ENCODE peak calls at places on chromosome 16, in seven cellular contexts. K is PC-9; M is fibroblast of lung; T is psoas muscle; J is endothelial cell of umbilical vein; C is left ventricle myocardium inferior; Q is naive thymus-derived CD4-positive, alpha-beta T cell. E is an unnamed sample.

GRCh38 chr16:51306116-51306515 is 155.0 kb upstream of the SALL1 start:
- DNase-seq in K (no peak), M (no peak), Q (no peak), T (no peak), J (no peak), C (no peak), E (no peak)

GRCh38 chr16:65722429-65722828 is 600.6 kb upstream of the CDH11 start:
- DNase-seq in M (no peak), J (no peak), Q (no peak), T (no peak), C (no peak), K (no peak), E (no peak)

GRCh38 chr16:67528870-67529638 is 425 bp downstream of the RIPOR1 start:
- DNase-seq in K (peak), J (peak), M (peak), C (peak), T (no peak), Q (no peak), E (peak)

GRCh38 chr16:22727285-22728166 is 86.4 kb upstream of the HS3ST2 start:
- DNase-seq in M (no peak), Q (no peak), C (no peak), K (no peak), T (no peak), J (no peak), E (no peak)

GRCh38 chr16:66406534-66407368 is 20.3 kb upstream of the BEAN1 start:
- DNase-seq in C (peak), M (peak), Q (peak), J (peak), K (peak), T (peak), E (peak)

GRCh38 chr16:85982563-85982939 is 83.6 kb downstream of the IRF8 start:
- DNase-seq in J (no peak), C (peak), M (no peak), T (no peak), K (no peak), Q (no peak), E (no peak)

GRCh38 chr16:64866026-64866425 is 255.8 kb downstream of the CDH11 start:
- DNase-seq in K (no peak), J (no peak), M (peak), Q (no peak), C (no peak), T (no peak), E (no peak)

GRCh38 chr16:83300326-83300725 is 507.5 kb upstream of the HSBP1 start:
- DNase-seq in M (no peak), T (no peak), K (no peak), J (no peak), Q (no peak), C (no peak), E (no peak)

GRCh38 chr16:50909831-50910697 is 168.2 kb downstream of the CYLD start:
- DNase-seq in K (no peak), J (no peak), T (no peak), Q (no peak), C (no peak), M (no peak), E (no peak)

GRCh38 chr16:73010150-73010676 is 37.7 kb downstream of the ZFHX3 start:
- DNase-seq in J (peak), K (peak), Q (no peak), T (no peak), C (no peak), M (no peak), E (no peak)

GRCh38 chr16:49461517-49461951 is 87.9 kb downstream of the C16orf78 start:
- DNase-seq in T (no peak), C (no peak), M (no peak), Q (no peak), J (no peak), K (no peak), E (no peak)

GRCh38 chr16:80803341-80804060 is 897 bp downstream of the CDYL2 start:
- DNase-seq in Q (peak), J (peak), T (peak), C (peak), M (peak), K (no peak), E (peak)

GRCh38 chr16:53207810-53208752 is 153.3 kb downstream of the CHD9 start:
- DNase-seq in K (peak), Q (no peak), M (peak), C (no peak), J (peak), T (no peak), E (peak)

GRCh38 chr16:17377360-17378324 is 93.1 kb downstream of the XYLT1 start:
- DNase-seq in Q (no peak), C (no peak), J (no peak), M (peak), T (no peak), K (no peak), E (no peak)

GRCh38 chr16:58859958-58860669 is 126.0 kb upstream of the GOT2 start:
- DNase-seq in Q (no peak), M (no peak), K (no peak), T (no peak), C (no peak), J (no peak), E (no peak)

GRCh38 chr16:4323845-4324478 is 8.1 kb downstream of the GLIS2 start:
- DNase-seq in C (peak), M (peak), K (no peak), Q (no peak), T (peak), J (no peak), E (peak)

GRCh38 chr16:56191807-56192643 is 736 bp downstream of the GNAO1 start:
- DNase-seq in T (no peak), C (no peak), M (no peak), Q (no peak), J (no peak), K (no peak), E (peak)

GRCh38 chr16:1030381-1030901 is 42.1 kb upstream of the SSTR5 start:
- DNase-seq in K (no peak), C (no peak), J (no peak), M (no peak), T (no peak), Q (no peak), E (peak)

GRCh38 chr16:74505011-74505410 is 83.7 kb upstream of the CLEC18B start:
- DNase-seq in J (no peak), T (no peak), M (no peak), C (no peak), Q (no peak), K (no peak), E (no peak)

GRCh38 chr16:588639-588888 is 1.3 kb upstream of the RAB40C start:
- DNase-seq in J (peak), C (no peak), M (peak), T (no peak), K (peak), Q (no peak), E (peak)

GRCh38 chr16:31181102-31181830 is 1.3 kb downstream of the FUS start:
- DNase-seq in J (peak), C (peak), Q (no peak), M (peak), K (peak), T (peak), E (peak)

GRCh38 chr16:57677622-57678369 is 9.7 kb downstream of the ADGRG3 start:
- DNase-seq in Q (no peak), K (peak), T (no peak), M (no peak), C (peak), J (no peak), E (peak)

GRCh38 chr16:15509051-15509592 is 74.7 kb downstream of the BMERB1 start:
- DNase-seq in T (no peak), J (no peak), Q (no peak), M (peak), C (no peak), K (no peak), E (no peak)

GRCh38 chr16:19177111-19177747 is 9.2 kb downstream of the SYT17 start:
- DNase-seq in C (no peak), K (no peak), M (no peak), T (no peak), J (no peak), Q (no peak), E (no peak)

GRCh38 chr16:986925-987581 is 5.5 kb downstream of the SOX8 start:
- DNase-seq in J (no peak), Q (no peak), C (no peak), T (no peak), K (no peak), M (no peak), E (no peak)

GRCh38 chr16:74830646-74831045 is 56.0 kb upstream of the FA2H start:
- DNase-seq in M (no peak), Q (no peak), J (no peak), T (no peak), C (no peak), K (no peak), E (no peak)

GRCh38 chr16:67934306-67935095 is 2.1 kb downstream of the PSMB10 start:
- DNase-seq in K (no peak), T (no peak), J (no peak), C (no peak), Q (no peak), M (no peak), E (no peak)

GRCh38 chr16:16183562-16183961 is 39.7 kb downstream of the ABCC6 start:
- DNase-seq in Q (no peak), K (no peak), J (no peak), C (no peak), T (no peak), M (no peak), E (no peak)

GRCh38 chr16:60295451-60295850 is 1561.3 kb upstream of the GOT2 start:
- DNase-seq in C (no peak), J (no peak), Q (no peak), K (no peak), M (no peak), T (no peak), E (no peak)

GRCh38 chr16:56203052-56203451 is 11.8 kb downstream of the GNAO1 start:
- DNase-seq in C (no peak), Q (no peak), M (peak), T (peak), J (no peak), K (no peak), E (no peak)

GRCh38 chr16:28208824-28209223 is 2.9 kb downstream of the XPO6 start:
- DNase-seq in J (peak), Q (no peak), T (no peak), K (no peak), M (no peak), C (no peak), E (no peak)

GRCh38 chr16:2181952-2182351 is 14.5 kb downstream of the CASKIN1 start:
- DNase-seq in J (no peak), K (no peak), M (no peak), C (no peak), T (no peak), Q (no peak), E (no peak)
- H3K27ac ChIP-seq in J (no peak), K (no peak), M (no peak), C (no peak), T (no peak), Q (no peak), E (no peak)

GRCh38 chr16:25013049-25013448 is 2.1 kb downstream of the ARHGAP17 start:
- DNase-seq in Q (no peak), C (no peak), J (no peak), M (no peak), T (no peak), K (no peak), E (no peak)
- H3K27ac ChIP-seq in Q (peak), C (peak), J (peak), M (peak), T (peak), K (peak), E (no peak)

GRCh38 chr16:84823484-84823883 is 3.7 kb downstream of the CRISPLD2 start:
- DNase-seq in J (no peak), Q (no peak), C (no peak), K (no peak), M (no peak), T (no peak), E (no peak)
- H3K27ac ChIP-seq in J (no peak), Q (no peak), C (peak), K (no peak), M (peak), T (no peak), E (no peak)

GRCh38 chr16:89370081-89370511 is 120.3 kb downstream of the ANKRD11 start:
- DNase-seq in T (no peak), K (peak), J (no peak), M (peak), C (no peak), Q (no peak), E (no peak)

GRCh38 chr16:89370601-89371000 is 119.8 kb downstream of the ANKRD11 start:
- DNase-seq in Q (no peak), J (no peak), K (no peak), C (no peak), M (no peak), T (no peak), E (peak)

GRCh38 chr16:89368604-89369249 is 121.6 kb downstream of the ANKRD11 start:
- DNase-seq in K (no peak), T (no peak), C (no peak), J (no peak), Q (no peak), M (peak), E (no peak)

GRCh38 chr16:89367538-89368059 is 122.8 kb downstream of the ANKRD11 start:
- DNase-seq in Q (no peak), T (no peak), J (no peak), M (no peak), C (no peak), K (no peak), E (no peak)

DNA sequence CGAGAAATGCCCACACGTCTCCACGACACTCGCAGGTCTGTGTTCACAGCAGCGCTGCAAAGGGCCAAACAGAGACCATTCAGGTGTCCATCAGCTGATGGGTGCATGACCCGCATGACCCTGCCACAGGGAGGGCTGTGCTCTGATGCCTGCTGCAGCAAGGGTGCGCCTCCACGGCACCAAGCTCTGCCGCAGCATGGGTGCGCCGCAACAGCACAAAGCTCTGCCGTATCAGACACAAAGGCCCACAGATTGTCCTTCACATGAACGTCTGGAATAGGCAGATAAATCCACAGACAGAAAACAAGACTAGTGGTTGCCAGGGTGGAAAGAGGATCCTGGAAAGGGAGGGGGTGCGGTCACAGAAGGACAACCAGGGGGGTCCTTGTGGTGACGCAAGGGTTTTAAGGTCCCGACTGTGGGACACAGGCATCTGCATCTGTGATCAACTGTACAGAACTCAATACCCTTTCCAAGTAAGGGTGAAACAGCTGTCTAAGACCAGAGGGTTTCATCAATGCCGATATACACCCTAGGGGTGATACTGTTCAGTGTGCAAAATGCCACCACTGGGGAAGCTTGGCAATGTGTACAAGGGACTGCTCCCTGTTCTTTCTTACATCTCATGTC is 121.0 kb downstream of the ANKRD11 start:
- DNase-seq in C (no peak), Q (no peak), M (no peak), T (no peak), J (no peak), K (no peak), E (no peak)
- H3K27ac ChIP-seq in C (no peak), Q (no peak), M (no peak), T (peak), J (no peak), K (no peak), E (no peak)

DNA sequence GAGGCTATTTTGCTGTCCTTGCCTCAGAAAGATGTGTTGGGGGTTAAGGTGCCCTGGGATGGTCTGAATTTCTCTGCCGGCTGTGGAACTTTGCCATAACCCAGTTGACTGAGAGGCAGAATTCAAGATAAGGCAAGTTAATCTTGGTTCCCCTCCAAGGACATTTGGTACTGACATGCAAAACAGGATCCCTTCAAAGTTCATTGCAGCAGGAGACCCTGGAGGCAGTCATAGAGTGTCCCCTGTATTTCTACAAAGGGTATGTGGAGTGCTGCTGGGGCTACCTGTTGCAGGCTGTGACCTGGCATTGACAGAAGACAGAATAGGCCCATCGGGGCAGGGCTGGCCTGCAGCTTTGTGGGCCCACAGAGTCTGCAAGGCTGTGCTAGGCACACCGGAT is 135.6 kb upstream of the IRX3 start:
- DNase-seq in M (no peak), K (no peak), T (no peak), C (peak), J (no peak), Q (no peak), E (peak)
- H3K27ac ChIP-seq in M (no peak), K (peak), T (no peak), C (peak), J (no peak), Q (no peak), E (no peak)

E was measured in pancreas.